ENCODE peak calls at places on chromosomes 16 and 17, in nine cellular contexts. One of them, this sample, is unnamed.

GRCh38 chr17:40315206-40315605 is 6.2 kb downstream of the RARA start:
- DNase-seq in BE2C: no peak
- DNase-seq in hypothalamus: no peak
- DNase-seq in naive thymus-derived CD8-positive, alpha-beta T cell: no peak
- DNase-seq in GM04504: no peak
- DNase-seq in NCI-H2029 treated with DMSO at 0.1 percent for 48 hours: no peak
- DNase-seq in globus pallidus: no peak
- DNase-seq in NCI-H1048: no peak
- DNase-seq in type B pancreatic cell: no peak
- DNase-seq in this sample: no peak

GRCh38 chr17:55607736-55608341 is 96.6 kb upstream of the SMIM36 start:
- DNase-seq in BE2C: no peak
- DNase-seq in naive thymus-derived CD8-positive, alpha-beta T cell: no peak
- DNase-seq in NCI-H1048: no peak
- DNase-seq in GM04504: no peak
- DNase-seq in NCI-H2029 treated with DMSO at 0.1 percent for 48 hours: peak
- DNase-seq in hypothalamus: no peak
- DNase-seq in globus pallidus: no peak
- DNase-seq in type B pancreatic cell: no peak
- DNase-seq in this sample: peak

GRCh38 chr17:43994272-43995149 is 9.9 kb upstream of the NAGS start:
- DNase-seq in globus pallidus: peak
- DNase-seq in GM04504: no peak
- DNase-seq in hypothalamus: peak
- DNase-seq in naive thymus-derived CD8-positive, alpha-beta T cell: peak
- DNase-seq in BE2C: peak
- DNase-seq in NCI-H1048: peak
- DNase-seq in type B pancreatic cell: peak
- DNase-seq in NCI-H2029 treated with DMSO at 0.1 percent for 48 hours: no peak
- DNase-seq in this sample: peak

GRCh38 chr16:30381351-30382041 is 865 bp downstream of the SEPTIN1 start:
- DNase-seq in NCI-H1048: no peak
- DNase-seq in NCI-H2029 treated with DMSO at 0.1 percent for 48 hours: no peak
- DNase-seq in naive thymus-derived CD8-positive, alpha-beta T cell: no peak
- DNase-seq in type B pancreatic cell: no peak
- DNase-seq in hypothalamus: no peak
- DNase-seq in BE2C: peak
- DNase-seq in GM04504: no peak
- DNase-seq in globus pallidus: no peak
- DNase-seq in this sample: no peak

GRCh38 chr16:69820926-69821541 is 58.9 kb downstream of the WWP2 start:
- DNase-seq in GM04504: peak
- DNase-seq in BE2C: no peak
- DNase-seq in naive thymus-derived CD8-positive, alpha-beta T cell: no peak
- DNase-seq in type B pancreatic cell: no peak
- DNase-seq in NCI-H2029 treated with DMSO at 0.1 percent for 48 hours: no peak
- DNase-seq in NCI-H1048: no peak
- DNase-seq in globus pallidus: peak
- DNase-seq in hypothalamus: peak
- DNase-seq in this sample: no peak

GRCh38 chr17:9576521-9577401 is at the start of gene CFAP52:
- DNase-seq in hypothalamus: peak
- DNase-seq in GM04504: peak
- DNase-seq in type B pancreatic cell: peak
- DNase-seq in NCI-H1048: no peak
- DNase-seq in BE2C: peak
- DNase-seq in naive thymus-derived CD8-positive, alpha-beta T cell: peak
- DNase-seq in NCI-H2029 treated with DMSO at 0.1 percent for 48 hours: no peak
- DNase-seq in globus pallidus: peak
- DNase-seq in this sample: peak

GRCh38 chr16:71670537-71670936 is 44.6 kb downstream of the MARVELD3 start:
- DNase-seq in naive thymus-derived CD8-positive, alpha-beta T cell: no peak
- DNase-seq in NCI-H2029 treated with DMSO at 0.1 percent for 48 hours: no peak
- DNase-seq in type B pancreatic cell: no peak
- DNase-seq in NCI-H1048: no peak
- DNase-seq in globus pallidus: no peak
- DNase-seq in BE2C: no peak
- DNase-seq in GM04504: no peak
- DNase-seq in hypothalamus: no peak
- DNase-seq in this sample: no peak

GRCh38 chr17:75764417-75764710 is 628 bp downstream of the GALK1 start:
- DNase-seq in NCI-H2029 treated with DMSO at 0.1 percent for 48 hours: no peak
- DNase-seq in naive thymus-derived CD8-positive, alpha-beta T cell: no peak
- DNase-seq in GM04504: no peak
- DNase-seq in hypothalamus: no peak
- DNase-seq in globus pallidus: no peak
- DNase-seq in type B pancreatic cell: no peak
- DNase-seq in BE2C: no peak
- DNase-seq in NCI-H1048: no peak
- DNase-seq in this sample: no peak

GRCh38 chr16:65919977-65920376 is 446.5 kb upstream of the CDH5 start:
- DNase-seq in hypothalamus: no peak
- DNase-seq in naive thymus-derived CD8-positive, alpha-beta T cell: no peak
- DNase-seq in GM04504: no peak
- DNase-seq in type B pancreatic cell: no peak
- DNase-seq in BE2C: no peak
- DNase-seq in NCI-H1048: no peak
- DNase-seq in globus pallidus: no peak
- DNase-seq in NCI-H2029 treated with DMSO at 0.1 percent for 48 hours: no peak
- DNase-seq in this sample: no peak

GRCh38 chr16:85462405-85463227 is 150.5 kb upstream of the GSE1 start:
- DNase-seq in globus pallidus: no peak
- DNase-seq in naive thymus-derived CD8-positive, alpha-beta T cell: peak
- DNase-seq in type B pancreatic cell: no peak
- DNase-seq in NCI-H1048: no peak
- DNase-seq in hypothalamus: no peak
- DNase-seq in NCI-H2029 treated with DMSO at 0.1 percent for 48 hours: no peak
- DNase-seq in GM04504: no peak
- DNase-seq in BE2C: peak
- DNase-seq in this sample: peak

GRCh38 chr17:41672153-41672552 is 16.5 kb upstream of the EIF1 start:
- DNase-seq in type B pancreatic cell: no peak
- DNase-seq in hypothalamus: no peak
- DNase-seq in NCI-H2029 treated with DMSO at 0.1 percent for 48 hours: no peak
- DNase-seq in globus pallidus: no peak
- DNase-seq in naive thymus-derived CD8-positive, alpha-beta T cell: no peak
- DNase-seq in BE2C: no peak
- DNase-seq in NCI-H1048: no peak
- DNase-seq in GM04504: no peak
- DNase-seq in this sample: no peak

GRCh38 chr17:3535253-3535995 is 22.2 kb downstream of the TRPV3 start:
- DNase-seq in globus pallidus: peak
- DNase-seq in NCI-H1048: no peak
- DNase-seq in BE2C: peak
- DNase-seq in GM04504: peak
- DNase-seq in NCI-H2029 treated with DMSO at 0.1 percent for 48 hours: no peak
- DNase-seq in type B pancreatic cell: no peak
- DNase-seq in naive thymus-derived CD8-positive, alpha-beta T cell: peak
- DNase-seq in hypothalamus: peak
- DNase-seq in this sample: no peak

GRCh38 chr16:22055881-22056280 is 36.5 kb upstream of the VWA3A start:
- DNase-seq in hypothalamus: no peak
- DNase-seq in NCI-H1048: no peak
- DNase-seq in GM04504: no peak
- DNase-seq in BE2C: peak
- DNase-seq in naive thymus-derived CD8-positive, alpha-beta T cell: no peak
- DNase-seq in NCI-H2029 treated with DMSO at 0.1 percent for 48 hours: no peak
- DNase-seq in globus pallidus: no peak
- DNase-seq in type B pancreatic cell: no peak
- DNase-seq in this sample: no peak

GRCh38 chr17:49386373-49386772 is 24.3 kb upstream of the ZNF652 start:
- DNase-seq in NCI-H1048: no peak
- DNase-seq in globus pallidus: no peak
- DNase-seq in NCI-H2029 treated with DMSO at 0.1 percent for 48 hours: no peak
- DNase-seq in naive thymus-derived CD8-positive, alpha-beta T cell: no peak
- DNase-seq in type B pancreatic cell: no peak
- DNase-seq in GM04504: no peak
- DNase-seq in BE2C: no peak
- DNase-seq in hypothalamus: no peak
- DNase-seq in this sample: no peak

GRCh38 chr16:4846503-4846900 is 586 bp downstream of the GLYR1 start:
- DNase-seq in NCI-H1048: no peak
- DNase-seq in BE2C: peak
- DNase-seq in type B pancreatic cell: no peak
- DNase-seq in GM04504: peak
- DNase-seq in hypothalamus: peak
- DNase-seq in globus pallidus: peak
- DNase-seq in naive thymus-derived CD8-positive, alpha-beta T cell: peak
- DNase-seq in NCI-H2029 treated with DMSO at 0.1 percent for 48 hours: no peak
- DNase-seq in this sample: peak

GRCh38 chr17:269616-270514 is 82.7 kb downstream of the RPH3AL start:
- DNase-seq in BE2C: peak
- DNase-seq in hypothalamus: no peak
- DNase-seq in NCI-H2029 treated with DMSO at 0.1 percent for 48 hours: no peak
- DNase-seq in NCI-H1048: no peak
- DNase-seq in GM04504: no peak
- DNase-seq in naive thymus-derived CD8-positive, alpha-beta T cell: no peak
- DNase-seq in type B pancreatic cell: peak
- DNase-seq in globus pallidus: no peak
- DNase-seq in this sample: no peak

GRCh38 chr17:45143767-45144198 is 4.5 kb upstream of the HEXIM1 start:
- DNase-seq in hypothalamus: peak
- DNase-seq in type B pancreatic cell: no peak
- DNase-seq in NCI-H2029 treated with DMSO at 0.1 percent for 48 hours: no peak
- DNase-seq in naive thymus-derived CD8-positive, alpha-beta T cell: peak
- DNase-seq in NCI-H1048: no peak
- DNase-seq in BE2C: no peak
- DNase-seq in GM04504: peak
- DNase-seq in globus pallidus: peak
- DNase-seq in this sample: peak

GRCh38 chr16:11312718-11313492 is 31.8 kb upstream of the PRM1 start:
- DNase-seq in BE2C: no peak
- DNase-seq in type B pancreatic cell: no peak
- DNase-seq in naive thymus-derived CD8-positive, alpha-beta T cell: no peak
- DNase-seq in hypothalamus: no peak
- DNase-seq in NCI-H1048: no peak
- DNase-seq in globus pallidus: no peak
- DNase-seq in GM04504: no peak
- DNase-seq in NCI-H2029 treated with DMSO at 0.1 percent for 48 hours: no peak
- DNase-seq in this sample: no peak

GRCh38 chr16:86828653-86829052 is 250.3 kb downstream of the FOXL1 start:
- DNase-seq in NCI-H1048: no peak
- DNase-seq in globus pallidus: no peak
- DNase-seq in naive thymus-derived CD8-positive, alpha-beta T cell: no peak
- DNase-seq in NCI-H2029 treated with DMSO at 0.1 percent for 48 hours: no peak
- DNase-seq in hypothalamus: no peak
- DNase-seq in BE2C: no peak
- DNase-seq in GM04504: no peak
- DNase-seq in type B pancreatic cell: no peak
- DNase-seq in this sample: no peak

GRCh38 chr17:80644588-80644987 is 100.0 kb downstream of the RPTOR start:
- DNase-seq in NCI-H1048: no peak
- DNase-seq in naive thymus-derived CD8-positive, alpha-beta T cell: no peak
- DNase-seq in BE2C: no peak
- DNase-seq in globus pallidus: no peak
- DNase-seq in hypothalamus: no peak
- DNase-seq in type B pancreatic cell: no peak
- DNase-seq in NCI-H2029 treated with DMSO at 0.1 percent for 48 hours: no peak
- DNase-seq in GM04504: no peak
- DNase-seq in this sample: no peak

GRCh38 chr17:4881761-4882555 is 17.4 kb upstream of the C17orf107 start:
- DNase-seq in naive thymus-derived CD8-positive, alpha-beta T cell: peak
- DNase-seq in GM04504: no peak
- DNase-seq in globus pallidus: peak
- DNase-seq in NCI-H2029 treated with DMSO at 0.1 percent for 48 hours: peak
- DNase-seq in type B pancreatic cell: no peak
- DNase-seq in hypothalamus: peak
- DNase-seq in BE2C: peak
- DNase-seq in NCI-H1048: peak
- DNase-seq in this sample: no peak

GRCh38 chr16:1688807-1689560 is 10.9 kb downstream of the JPT2 start:
- DNase-seq in NCI-H2029 treated with DMSO at 0.1 percent for 48 hours: no peak
- DNase-seq in NCI-H1048: no peak
- DNase-seq in type B pancreatic cell: no peak
- DNase-seq in GM04504: no peak
- DNase-seq in BE2C: no peak
- DNase-seq in globus pallidus: no peak
- DNase-seq in naive thymus-derived CD8-positive, alpha-beta T cell: no peak
- DNase-seq in hypothalamus: no peak
- DNase-seq in this sample: no peak

GRCh38 chr16:20004931-20005330 is 68.8 kb downstream of the GPR139 start:
- DNase-seq in type B pancreatic cell: no peak
- DNase-seq in NCI-H1048: no peak
- DNase-seq in GM04504: no peak
- DNase-seq in naive thymus-derived CD8-positive, alpha-beta T cell: no peak
- DNase-seq in hypothalamus: no peak
- DNase-seq in BE2C: no peak
- DNase-seq in NCI-H2029 treated with DMSO at 0.1 percent for 48 hours: no peak
- DNase-seq in globus pallidus: no peak
- DNase-seq in this sample: no peak

GRCh38 chr16:2925951-2926659 is 14.4 kb downstream of the FLYWCH1 start:
- DNase-seq in naive thymus-derived CD8-positive, alpha-beta T cell: no peak
- DNase-seq in NCI-H1048: no peak
- DNase-seq in NCI-H2029 treated with DMSO at 0.1 percent for 48 hours: no peak
- DNase-seq in GM04504: no peak
- DNase-seq in BE2C: no peak
- DNase-seq in globus pallidus: no peak
- DNase-seq in hypothalamus: no peak
- DNase-seq in type B pancreatic cell: no peak
- DNase-seq in this sample: peak

GRCh38 chr17:65194670-65195334 is 57.6 kb downstream of the RGS9 start:
- DNase-seq in BE2C: no peak
- DNase-seq in hypothalamus: no peak
- DNase-seq in type B pancreatic cell: no peak
- DNase-seq in NCI-H2029 treated with DMSO at 0.1 percent for 48 hours: no peak
- DNase-seq in GM04504: no peak
- DNase-seq in naive thymus-derived CD8-positive, alpha-beta T cell: no peak
- DNase-seq in globus pallidus: no peak
- DNase-seq in NCI-H1048: no peak
- DNase-seq in this sample: no peak

GRCh38 chr16:80997139-80997798 is 9.4 kb downstream of the CMC2 start:
- DNase-seq in GM04504: no peak
- DNase-seq in type B pancreatic cell: no peak
- DNase-seq in NCI-H2029 treated with DMSO at 0.1 percent for 48 hours: no peak
- DNase-seq in BE2C: no peak
- DNase-seq in hypothalamus: no peak
- DNase-seq in naive thymus-derived CD8-positive, alpha-beta T cell: peak
- DNase-seq in NCI-H1048: no peak
- DNase-seq in globus pallidus: no peak
- DNase-seq in this sample: no peak

GRCh38 chr16:2799205-2799851 is 1.1 kb downstream of the PRSS41 start:
- DNase-seq in NCI-H1048: no peak
- DNase-seq in type B pancreatic cell: no peak
- DNase-seq in naive thymus-derived CD8-positive, alpha-beta T cell: no peak
- DNase-seq in hypothalamus: no peak
- DNase-seq in BE2C: no peak
- DNase-seq in globus pallidus: no peak
- DNase-seq in NCI-H2029 treated with DMSO at 0.1 percent for 48 hours: no peak
- DNase-seq in GM04504: no peak
- DNase-seq in this sample: no peak